ENCODE peak calls at places on chromosome 11, in nine cellular contexts. F, E, P, R, S, X, B, T and L are unnamed samples.

GRCh38 chr11:93054279-93054678 is 84.8 kb downstream of the MTNR1B start:
- DNase-seq in R (no peak), X (no peak), B (peak; percentile 25), T (no peak), S (no peak), P (no peak), E (no peak), F (no peak), L (no peak)

GRCh38 chr11:70378506-70379134 is 19.7 kb upstream of the CTTN start:
- DNase-seq in E (no peak), P (no peak), T (no peak), R (no peak), B (no peak), F (no peak), X (no peak), S (no peak), L (no peak)

GRCh38 chr11:83827520-83827919 is 541.4 kb upstream of the CCDC90B start:
- DNase-seq in X (no peak), P (no peak), F (no peak), E (no peak), B (peak; percentile 87), T (no peak), R (no peak), S (no peak), L (no peak)

GRCh38 chr11:14148653-14149273 is 186.2 kb downstream of the SPON1 start:
- DNase-seq in T (peak; percentile 33), P (no peak), S (no peak), X (no peak), F (no peak), R (no peak), B (peak; percentile 36), E (no peak), L (no peak)

GRCh38 chr11:19660076-19660475 is 52.6 kb upstream of the NAV2 start:
- DNase-seq in T (no peak), R (no peak), P (no peak), B (peak; percentile 71), E (no peak), F (no peak), X (peak; percentile 4), S (no peak), L (no peak)

GRCh38 chr11:134888821-134889220 is 476.8 kb upstream of the B3GAT1 start:
- DNase-seq in R (no peak), E (no peak), F (no peak), S (no peak), P (no peak), X (no peak), T (no peak), B (no peak), L (no peak)

GRCh38 chr11:64007629-64008282 is 21.5 kb downstream of the OTUB1 start:
- DNase-seq in E (no peak), T (peak; percentile 52), F (no peak), X (no peak), P (no peak), S (peak; percentile 86), R (peak; percentile 40), B (peak; percentile 57), L (no peak)

GRCh38 chr11:117189191-117189940 is 9.8 kb upstream of the TAGLN start:
- DNase-seq in F (no peak), R (no peak), X (no peak), B (no peak), S (no peak), T (no peak), E (no peak), P (no peak), L (no peak)